ENCODE peak calls at places on chromosomes 13 and 19, in ten cellular contexts. Y, K, E, Z, H, S, A, B, T and X are unnamed samples.

GRCh38 chr19:4361152-4362037 is 18.0 kb downstream of the MPND start:
- DNase-seq in Y (no peak), K (no peak), E (no peak), Z (no peak), H (no peak), S (no peak), A (no peak), B (no peak), T (no peak), X (no peak)

GRCh38 chr19:4360641-4361151 is 17.3 kb downstream of the MPND start:
- DNase-seq in Y (no peak), K (peak), E (no peak), Z (no peak), H (no peak), S (no peak), A (no peak), B (peak), T (no peak), X (no peak)

GRCh38 chr13:28318418-28318995 is 176.4 kb downstream of the FLT1 start:
- DNase-seq in Y (no peak), K (no peak), E (no peak), Z (no peak), H (no peak), S (no peak), A (no peak), B (no peak), T (no peak), X (no peak)

GRCh38 chr13:65768545-65768944 is 1461.6 kb downstream of the PCDH9 start:
- DNase-seq in Y (no peak), K (no peak), E (no peak), Z (no peak), H (no peak), S (no peak), A (no peak), B (no peak), T (no peak), X (no peak)

GRCh38 chr13:33277351-33277750 is 8.2 kb downstream of the STARD13 start:
- DNase-seq in Y (no peak), K (no peak), E (no peak), Z (no peak), H (no peak), S (no peak), A (no peak), B (no peak), T (no peak), X (no peak)

GRCh38 chr19:51181913-51182419 is 39.9 kb downstream of the SIGLEC7 start:
- DNase-seq in Y (no peak), K (peak), E (no peak), Z (no peak), H (no peak), S (no peak), A (no peak), B (no peak), T (no peak), X (no peak)

GRCh38 chr19:12603714-12604113 is 6.9 kb downstream of the ZNF490 start:
- DNase-seq in Y (peak), K (no peak), E (no peak), Z (peak), H (peak), S (no peak), A (no peak), B (no peak), T (peak), X (no peak)

GRCh38 chr13:41668130-41668757 is 210.9 kb downstream of the RGCC start:
- DNase-seq in Y (peak), K (peak), E (no peak), Z (peak), H (peak), S (peak), A (no peak), B (no peak), T (peak), X (no peak)

GRCh38 chr19:34480971-34481821 is at the start of gene WTIP:
- DNase-seq in Y (peak), K (peak), E (no peak), Z (no peak), H (no peak), S (no peak), A (no peak), B (peak), T (no peak), X (peak)

GRCh38 chr13:37395544-37395943 is 203.0 kb downstream of the POSTN start:
- DNase-seq in Y (no peak), K (no peak), E (no peak), Z (no peak), H (no peak), S (no peak), A (no peak), B (no peak), T (no peak), X (no peak)

GRCh38 chr19:16266586-16266942 is 58.1 kb upstream of the KLF2 start:
- DNase-seq in Y (no peak), K (no peak), E (peak), Z (peak), H (peak), S (no peak), A (peak), B (no peak), T (no peak), X (no peak)

GRCh38 chr19:31300406-31300805 is 48.8 kb downstream of the TSHZ3 start:
- DNase-seq in Y (no peak), K (no peak), E (no peak), Z (no peak), H (no peak), S (no peak), A (no peak), B (peak), T (no peak), X (no peak)

GRCh38 chr19:5352229-5352763 is 11.7 kb upstream of the PTPRS start:
- DNase-seq in Y (peak), K (no peak), E (no peak), Z (no peak), H (no peak), S (no peak), A (no peak), B (no peak), T (no peak), X (no peak)

GRCh38 chr13:98273824-98274786 is 97.0 kb upstream of the RNF113B start:
- DNase-seq in Y (no peak), K (no peak), E (no peak), Z (no peak), H (no peak), S (no peak), A (no peak), B (peak), T (no peak), X (no peak)

GRCh38 chr19:29294343-29294811 is 81.4 kb upstream of the UQCRFS1 start:
- DNase-seq in Y (no peak), K (no peak), E (no peak), Z (no peak), H (no peak), S (no peak), A (no peak), B (no peak), T (no peak), X (no peak)

GRCh38 chr13:75136151-75136550 is 345.8 kb downstream of the TBC1D4 start:
- DNase-seq in Y (peak), K (no peak), E (no peak), Z (no peak), H (no peak), S (no peak), A (no peak), B (no peak), T (no peak), X (no peak)

GRCh38 chr19:40619333-40620160 is 18.4 kb downstream of the LTBP4 start:
- DNase-seq in Y (no peak), K (no peak), E (no peak), Z (no peak), H (no peak), S (no peak), A (no peak), B (no peak), T (no peak), X (no peak)

GRCh38 chr19:43534811-43535761 is 2.1 kb downstream of the ZNF575 start:
- DNase-seq in Y (no peak), K (peak), E (no peak), Z (peak), H (peak), S (no peak), A (peak), B (peak), T (no peak), X (no peak)

GRCh38 chr13:105972811-105973590 is 562.5 kb downstream of the EFNB2 start:
- DNase-seq in Y (no peak), K (no peak), E (no peak), Z (no peak), H (no peak), S (no peak), A (no peak), B (no peak), T (no peak), X (no peak)

GRCh38 chr19:13095934-13096890 is 6.4 kb downstream of the LYL1 start:
- DNase-seq in Y (no peak), K (no peak), E (no peak), Z (no peak), H (no peak), S (no peak), A (no peak), B (peak), T (no peak), X (no peak)

GRCh38 chr13:38535271-38535670 is 151.6 kb upstream of the FREM2 start:
- DNase-seq in Y (no peak), K (no peak), E (no peak), Z (no peak), H (no peak), S (no peak), A (no peak), B (peak), T (no peak), X (no peak)

GRCh38 chr13:107441279-107441678 is 774.1 kb downstream of the LIG4 start:
- DNase-seq in Y (peak), K (no peak), E (no peak), Z (no peak), H (no peak), S (peak), A (no peak), B (no peak), T (no peak), X (no peak)

GRCh38 chr13:23087884-23088283 is 92.9 kb upstream of the SGCG start:
- DNase-seq in Y (no peak), K (no peak), E (no peak), Z (no peak), H (peak), S (no peak), A (no peak), B (peak), T (peak), X (no peak)

GRCh38 chr13:99656843-99657506 is 155.7 kb downstream of the TM9SF2 start:
- DNase-seq in Y (no peak), K (peak), E (peak), Z (peak), H (peak), S (no peak), A (no peak), B (no peak), T (no peak), X (no peak)

GRCh38 chr19:51439021-51439465 is 19.2 kb downstream of the SIGLEC8 start:
- DNase-seq in Y (no peak), K (no peak), E (peak), Z (peak), H (peak), S (no peak), A (no peak), B (no peak), T (no peak), X (no peak)

GRCh38 chr19:4722671-4723464 is 774 bp downstream of the DPP9 start:
- DNase-seq in Y (peak), K (no peak), E (peak), Z (peak), H (peak), S (no peak), A (no peak), B (no peak), T (no peak), X (peak)